ENCODE peak calls at places on chromosomes 13 and 19, in seven cellular contexts. S is adrenal gland; K is stomach; H is small intestine; N is MM.1S; F is naive thymus-derived CD4-positive, alpha-beta T cell; P is thoracic aorta. O is an unnamed sample. For H3K4me1, the result is how much of the 10 kb centered on the place peaks cover.

GRCh38 chr13:99944606-99945005 is 27.0 kb downstream of the ZIC5 start:
- DNase-seq in P (no peak), N (no peak), F (no peak), S (no peak), K (no peak), H (no peak), O (no peak)

GRCh38 chr13:70339738-70340137 is 231.5 kb upstream of the KLHL1 start:
- DNase-seq in H (peak), S (peak), K (peak), F (no peak), P (no peak), N (no peak), O (no peak)

GRCh38 chr19:9711815-9712214 is 36.9 kb upstream of the ZNF562 start:
- DNase-seq in P (no peak), S (no peak), K (no peak), H (no peak), F (no peak), N (no peak), O (no peak)

GRCh38 chr19:45960595-45961235 is 12.9 kb downstream of the NOVA2 start:
- DNase-seq in P (no peak), F (no peak), N (no peak), H (no peak), S (no peak), K (no peak), O (no peak)

GRCh38 chr19:15550273-15550672 is 41.9 kb downstream of the CYP4F22 start:
- DNase-seq in F (no peak), H (no peak), N (no peak), K (no peak), S (no peak), P (no peak), O (no peak)

GRCh38 chr13:40306817-40307216 is 359.6 kb downstream of the FOXO1 start:
- DNase-seq in P (no peak), F (no peak), H (no peak), S (no peak), K (no peak), N (no peak), O (no peak)

GRCh38 chr13:49711218-49711863 is 20.1 kb upstream of the EBPL start:
- DNase-seq in N (no peak), H (peak), F (no peak), S (peak), K (no peak), P (no peak), O (no peak)

GRCh38 chr19:55368701-55369563 is 1.3 kb downstream of the IL11 start:
- DNase-seq in S (no peak), P (no peak), N (no peak), F (no peak), K (no peak), H (no peak), O (no peak)

GRCh38 chr13:102598061-102598460 is 1.3 kb downstream of the TPP2 start:
- DNase-seq in F (no peak), H (peak), K (no peak), S (no peak), P (no peak), N (no peak), O (no peak)
- H3K27ac ChIP-seq in F (peak), H (no peak), K (peak), S (no peak), P (no peak), N (peak), O (peak)

GRCh38 chr19:44757057-44757734 is 8.7 kb downstream of the BCL3 start:
- DNase-seq in N (no peak), F (no peak), S (no peak), K (peak), H (no peak), P (peak), O (peak)
- H3K4me1 ChIP-seq in N (under half), F (under half), S (under half), K (half or more), H (under half), P (half or more), O (half or more)

GRCh38 chr19:41319500-41320184 is 9.7 kb downstream of the CCDC97 start:
- DNase-seq in H (no peak), F (no peak), P (no peak), S (no peak), K (no peak), N (no peak), O (no peak)

GRCh38 chr19:41320185-41320518 is 10.2 kb downstream of the CCDC97 start:
- DNase-seq in K (no peak), N (no peak), S (no peak), H (no peak), F (no peak), P (no peak), O (no peak)

GRCh38 chr19:41321204-41321599 is 11.2 kb downstream of the CCDC97 start:
- DNase-seq in P (no peak), F (no peak), S (no peak), K (no peak), N (no peak), H (no peak), O (no peak)

GRCh38 chr19:41321600-41322270 is 11.8 kb downstream of the CCDC97 start:
- DNase-seq in K (no peak), P (no peak), F (no peak), N (no peak), S (peak), H (no peak), O (no peak)

DNA sequence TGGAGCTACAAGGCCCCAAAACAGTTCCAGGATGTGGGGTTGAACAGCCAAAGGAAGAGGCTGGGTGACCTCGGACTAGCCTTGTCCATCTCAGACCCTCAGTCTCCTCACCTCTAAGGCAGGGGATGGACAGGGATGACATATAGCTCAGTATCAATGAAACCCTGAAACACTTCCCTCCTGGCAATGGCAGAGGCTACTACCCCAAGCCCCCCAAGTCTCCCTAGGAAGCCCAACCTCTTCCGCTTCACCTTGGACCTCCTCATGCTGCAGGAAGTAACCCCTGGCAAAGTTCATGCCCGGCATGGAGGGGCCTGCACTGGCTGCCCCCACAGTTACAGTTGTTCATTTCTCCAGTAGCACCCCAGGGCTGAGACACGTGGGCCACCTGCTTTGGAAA is 10.6 kb downstream of the CCDC97 start:
- DNase-seq in F (no peak), P (no peak), N (no peak), S (no peak), H (no peak), K (no peak), O (no peak)
- H3K27ac ChIP-seq in F (no peak), P (no peak), N (no peak), S (no peak), H (no peak), K (no peak), O (no peak)

DNA sequence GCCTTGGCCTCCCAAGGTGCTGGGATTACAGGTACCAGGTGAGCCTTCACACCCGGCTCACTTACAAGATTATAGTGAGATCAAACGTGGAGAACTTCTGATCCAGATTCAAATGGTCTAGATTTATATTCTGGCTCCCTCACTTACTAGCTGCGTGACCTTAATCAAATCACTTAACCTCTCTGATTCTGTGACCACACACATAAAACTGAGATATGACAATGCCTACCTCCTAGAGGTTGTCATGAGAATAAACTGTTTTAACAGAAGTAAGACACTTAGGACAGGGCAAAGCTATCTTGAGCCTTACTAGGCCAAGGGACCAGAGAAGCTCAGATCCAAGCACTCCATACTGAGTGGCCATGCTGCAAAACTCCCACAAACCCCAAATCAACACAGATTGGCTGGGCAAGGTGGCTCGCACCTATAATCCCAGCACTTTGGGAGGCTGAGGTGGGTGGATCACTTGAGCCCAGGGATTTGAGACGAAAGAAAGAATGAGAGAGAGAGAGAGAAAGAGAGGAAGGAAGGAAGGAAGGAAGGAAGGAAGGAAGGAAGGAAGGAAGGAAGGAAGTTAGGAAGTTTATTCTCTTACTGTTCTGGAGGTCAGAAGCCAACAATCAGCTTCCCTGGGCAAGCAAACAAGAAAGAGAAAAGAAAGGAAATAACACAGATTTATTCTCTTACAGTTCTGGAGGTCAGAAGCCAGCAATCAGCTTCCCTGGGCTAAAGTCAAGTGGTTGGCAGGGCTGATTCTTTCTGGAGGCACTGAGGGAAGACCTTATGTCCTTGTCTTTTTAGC is 46.1 kb upstream of the MAP3K10 start:
- DNase-seq in S (no peak), N (peak), F (no peak), K (no peak), P (no peak), H (no peak), O (no peak)
- H3K4me1 ChIP-seq in S (under half), N (half or more), F (under half), K (under half), P (under half), H (under half), O (under half)

DNA sequence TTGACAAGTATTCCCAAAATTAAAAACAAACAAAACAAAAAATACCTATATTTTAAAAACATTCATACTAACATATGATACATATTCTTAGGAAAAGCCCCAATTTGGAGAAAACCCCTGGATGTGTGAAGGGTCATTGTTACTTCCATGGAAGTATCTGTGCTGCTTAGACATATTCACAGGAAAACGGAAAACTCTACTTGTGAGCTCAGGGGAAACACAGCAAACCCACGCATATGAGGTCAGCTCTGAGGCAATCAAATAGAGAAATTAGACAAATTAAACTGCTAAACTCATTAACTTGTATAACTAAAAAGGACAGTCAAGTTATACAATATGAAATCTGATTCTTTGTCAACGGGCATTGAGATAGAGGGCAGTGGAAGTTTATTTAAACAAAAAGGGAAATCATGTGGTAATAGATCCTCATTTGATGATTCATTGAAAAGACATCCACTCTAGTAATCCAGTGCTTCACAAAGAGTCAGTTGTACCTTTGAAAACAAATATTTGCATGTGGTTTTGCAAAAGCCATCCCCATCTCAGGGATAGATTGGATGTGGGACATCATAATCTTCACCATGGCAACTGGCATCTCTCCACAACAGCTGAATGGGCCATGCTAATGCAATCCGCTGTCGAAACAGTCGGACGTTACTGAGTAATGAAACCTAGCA is 423.4 kb downstream of the ITGBL1 start:
- DNase-seq in P (no peak), F (no peak), N (no peak), K (no peak), H (peak), S (no peak), O (no peak)
- H3K27ac ChIP-seq in P (no peak), F (no peak), N (no peak), K (no peak), H (no peak), S (no peak), O (no peak)

GRCh38 chr19:13038306-13039210 is 43.3 kb downstream of the NFIX start:
- DNase-seq in N (no peak), K (no peak), S (no peak), F (no peak), P (no peak), H (no peak), O (no peak)
- H3K4me1 ChIP-seq in N (under half), K (half or more), S (under half), F (under half), P (half or more), H (under half), O (half or more)

DNA sequence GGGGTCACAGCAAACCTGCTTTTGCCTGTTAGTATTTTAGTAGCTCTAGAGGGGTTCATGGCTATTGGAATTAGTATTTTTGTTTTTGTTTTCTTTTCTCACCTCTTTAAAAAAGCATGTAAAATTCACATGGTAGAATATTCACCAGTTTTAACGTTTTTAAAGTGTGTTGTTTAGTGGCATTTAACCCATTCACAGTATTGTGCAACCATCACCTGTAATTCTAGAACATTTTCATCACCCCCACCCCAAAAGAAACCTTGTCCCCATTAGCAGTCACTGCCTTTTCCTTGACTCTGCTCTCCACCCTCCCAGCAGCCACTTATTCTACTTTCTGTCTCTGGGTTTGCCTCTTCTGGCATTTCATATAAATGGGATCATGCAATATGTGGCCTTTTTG is 39.8 kb downstream of the GATAD2A start:
- DNase-seq in N (no peak), F (no peak), P (no peak), S (no peak), K (no peak), H (no peak), O (no peak)
- H3K27ac ChIP-seq in N (no peak), F (peak), P (peak), S (peak), K (peak), H (peak), O (peak)

DNA sequence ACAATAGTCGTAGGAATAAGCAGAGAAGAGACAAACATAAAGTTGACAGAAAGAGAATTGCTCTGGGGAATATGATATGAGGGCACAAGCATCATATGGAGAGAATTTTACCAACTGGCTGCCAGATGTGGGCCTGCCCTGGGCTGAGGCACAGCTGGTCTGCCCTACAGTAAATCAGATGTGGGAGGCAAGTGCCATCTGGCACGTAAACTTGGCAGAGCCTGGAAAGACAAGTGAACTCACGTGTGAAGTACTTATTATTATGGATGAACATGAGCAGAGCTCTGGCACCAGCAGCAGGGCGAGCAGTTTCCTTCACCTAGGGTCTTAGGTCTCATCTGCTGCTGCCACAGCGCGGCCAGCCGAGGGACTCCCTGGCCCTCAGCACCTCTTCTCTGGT is 20.6 kb downstream of the PCDH8 start:
- DNase-seq in S (no peak), K (no peak), P (no peak), F (no peak), H (no peak), N (no peak), O (no peak)
- H3K4me1 ChIP-seq in S (under half), K (under half), P (under half), F (under half), H (under half), N (under half), O (under half)